ENCODE peak calls at places on chromosome X, in seven cellular contexts. One of them, this sample, is unnamed.

GRCh38 chrX:2829066-2829430 is 318 bp downstream of the GYG2 start:
- DNase-seq in psoas muscle: no peak
- DNase-seq in dorsolateral prefrontal cortex: no peak
- DNase-seq in kidney epithelial cell: no peak
- DNase-seq in fibroblast of mammary gland: no peak
- DNase-seq in AG04450: no peak
- DNase-seq in CD8-positive, alpha-beta T cell: no peak
- DNase-seq in this sample: no peak

GRCh38 chrX:50813843-50814661 is at the start of gene SHROOM4:
- DNase-seq in psoas muscle: peak
- DNase-seq in dorsolateral prefrontal cortex: peak
- DNase-seq in kidney epithelial cell: peak
- DNase-seq in fibroblast of mammary gland: peak
- DNase-seq in AG04450: no peak
- DNase-seq in CD8-positive, alpha-beta T cell: no peak
- DNase-seq in this sample: no peak

GRCh38 chrX:65999563-66000148 is 40.2 kb downstream of the VSIG4 start:
- DNase-seq in psoas muscle: no peak
- DNase-seq in dorsolateral prefrontal cortex: no peak
- DNase-seq in kidney epithelial cell: no peak
- DNase-seq in fibroblast of mammary gland: no peak
- DNase-seq in AG04450: no peak
- DNase-seq in CD8-positive, alpha-beta T cell: no peak
- DNase-seq in this sample: no peak

GRCh38 chrX:130909469-130910136 is 6.6 kb upstream of the ENOX2 start:
- DNase-seq in psoas muscle: no peak
- DNase-seq in dorsolateral prefrontal cortex: no peak
- DNase-seq in kidney epithelial cell: no peak
- DNase-seq in fibroblast of mammary gland: peak
- DNase-seq in AG04450: no peak
- DNase-seq in CD8-positive, alpha-beta T cell: no peak
- DNase-seq in this sample: no peak

GRCh38 chrX:26192204-26192603 is at the start of gene MAGEB6:
- DNase-seq in psoas muscle: no peak
- DNase-seq in dorsolateral prefrontal cortex: no peak
- DNase-seq in kidney epithelial cell: no peak
- DNase-seq in fibroblast of mammary gland: no peak
- DNase-seq in AG04450: no peak
- DNase-seq in CD8-positive, alpha-beta T cell: no peak
- DNase-seq in this sample: no peak

GRCh38 chrX:153764786-153765137 is 713 bp downstream of the PLXNB3 start:
- DNase-seq in psoas muscle: no peak
- DNase-seq in dorsolateral prefrontal cortex: no peak
- DNase-seq in kidney epithelial cell: no peak
- DNase-seq in fibroblast of mammary gland: no peak
- DNase-seq in AG04450: no peak
- DNase-seq in CD8-positive, alpha-beta T cell: no peak
- DNase-seq in this sample: no peak

GRCh38 chrX:153777261-153778090 is 3.4 kb upstream of the SRPK3 start:
- DNase-seq in psoas muscle: peak
- DNase-seq in dorsolateral prefrontal cortex: no peak
- DNase-seq in kidney epithelial cell: no peak
- DNase-seq in fibroblast of mammary gland: no peak
- DNase-seq in AG04450: no peak
- DNase-seq in CD8-positive, alpha-beta T cell: no peak
- DNase-seq in this sample: no peak

GRCh38 chrX:5526191-5526590 is 702.5 kb downstream of the NLGN4X start:
- DNase-seq in psoas muscle: no peak
- DNase-seq in dorsolateral prefrontal cortex: no peak
- DNase-seq in kidney epithelial cell: no peak
- DNase-seq in fibroblast of mammary gland: no peak
- DNase-seq in AG04450: no peak
- DNase-seq in CD8-positive, alpha-beta T cell: no peak
- DNase-seq in this sample: no peak

GRCh38 chrX:70043685-70044084 is 6.1 kb downstream of the AWAT2 start:
- DNase-seq in psoas muscle: no peak
- DNase-seq in dorsolateral prefrontal cortex: no peak
- DNase-seq in kidney epithelial cell: no peak
- DNase-seq in fibroblast of mammary gland: no peak
- DNase-seq in AG04450: no peak
- DNase-seq in CD8-positive, alpha-beta T cell: no peak
- DNase-seq in this sample: no peak

GRCh38 chrX:132171478-132171877 is 43.7 kb upstream of the FRMD7 start:
- DNase-seq in psoas muscle: no peak
- DNase-seq in dorsolateral prefrontal cortex: no peak
- DNase-seq in kidney epithelial cell: no peak
- DNase-seq in fibroblast of mammary gland: no peak
- DNase-seq in AG04450: no peak
- DNase-seq in CD8-positive, alpha-beta T cell: no peak
- DNase-seq in this sample: no peak

GRCh38 chrX:18640686-18641085 is 31.2 kb downstream of the RS1 start:
- DNase-seq in psoas muscle: no peak
- DNase-seq in dorsolateral prefrontal cortex: peak
- DNase-seq in kidney epithelial cell: no peak
- DNase-seq in fibroblast of mammary gland: no peak
- DNase-seq in AG04450: no peak
- DNase-seq in CD8-positive, alpha-beta T cell: no peak
- DNase-seq in this sample: no peak

GRCh38 chrX:115030635-115031034 is 13.2 kb upstream of the IL13RA2 start:
- DNase-seq in psoas muscle: no peak
- DNase-seq in dorsolateral prefrontal cortex: no peak
- DNase-seq in kidney epithelial cell: no peak
- DNase-seq in fibroblast of mammary gland: no peak
- DNase-seq in AG04450: no peak
- DNase-seq in CD8-positive, alpha-beta T cell: no peak
- DNase-seq in this sample: no peak

GRCh38 chrX:13430136-13430827 is 110.4 kb upstream of the ATXN3L start:
- DNase-seq in psoas muscle: no peak
- DNase-seq in dorsolateral prefrontal cortex: no peak
- DNase-seq in kidney epithelial cell: no peak
- DNase-seq in fibroblast of mammary gland: peak
- DNase-seq in AG04450: no peak
- DNase-seq in CD8-positive, alpha-beta T cell: no peak
- DNase-seq in this sample: no peak

DNA sequence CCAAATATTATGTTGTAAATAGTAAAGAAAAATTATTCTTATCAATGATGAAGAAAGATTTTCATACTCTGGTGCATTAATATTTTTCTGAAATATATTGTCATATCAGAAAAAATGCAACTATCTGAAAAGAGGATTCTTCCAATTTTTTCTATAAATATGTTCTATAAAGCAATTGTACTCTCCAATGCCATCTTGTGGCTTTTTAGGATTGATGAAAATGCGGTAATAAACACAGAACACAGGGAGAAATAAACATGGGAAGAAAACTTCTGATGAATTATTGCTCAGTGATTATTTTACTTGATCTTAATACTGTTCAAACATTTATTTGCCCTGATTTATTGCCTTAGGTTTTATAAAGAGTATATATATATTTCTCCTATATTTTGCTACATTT is 215.4 kb downstream of the IL1RAPL1 start:
- DNase-seq in psoas muscle: no peak
- DNase-seq in dorsolateral prefrontal cortex: no peak
- DNase-seq in kidney epithelial cell: no peak
- DNase-seq in fibroblast of mammary gland: no peak
- DNase-seq in AG04450: no peak
- DNase-seq in CD8-positive, alpha-beta T cell: no peak
- DNase-seq in this sample: no peak
- TF ChIP-seq CTCF in psoas muscle: no peak
- TF ChIP-seq CTCF in dorsolateral prefrontal cortex: peak
- TF ChIP-seq CTCF in kidney epithelial cell: peak
- TF ChIP-seq CTCF in fibroblast of mammary gland: no peak
- TF ChIP-seq CTCF in AG04450: peak
- TF ChIP-seq CTCF in CD8-positive, alpha-beta T cell: no peak
- TF ChIP-seq CTCF in this sample: no peak

GRCh38 chrX:119075271-119075670 is 2.5 kb downstream of the CT47C1 start:
- DNase-seq in psoas muscle: no peak
- DNase-seq in dorsolateral prefrontal cortex: no peak
- DNase-seq in kidney epithelial cell: no peak
- DNase-seq in fibroblast of mammary gland: no peak
- DNase-seq in AG04450: no peak
- DNase-seq in CD8-positive, alpha-beta T cell: no peak
- DNase-seq in this sample: no peak

GRCh38 chrX:119073200-119073905 is 560 bp downstream of the CT47C1 start:
- DNase-seq in psoas muscle: no peak
- DNase-seq in dorsolateral prefrontal cortex: no peak
- DNase-seq in kidney epithelial cell: no peak
- DNase-seq in fibroblast of mammary gland: no peak
- DNase-seq in AG04450: no peak
- DNase-seq in CD8-positive, alpha-beta T cell: no peak
- DNase-seq in this sample: no peak

GRCh38 chrX:119071381-119071780 is 1.4 kb upstream of the CT47C1 start:
- DNase-seq in psoas muscle: no peak
- DNase-seq in dorsolateral prefrontal cortex: no peak
- DNase-seq in kidney epithelial cell: no peak
- DNase-seq in fibroblast of mammary gland: no peak
- DNase-seq in AG04450: no peak
- DNase-seq in CD8-positive, alpha-beta T cell: no peak
- DNase-seq in this sample: no peak

GRCh38 chrX:119073911-119074310 is 1.1 kb downstream of the CT47C1 start:
- DNase-seq in psoas muscle: no peak
- DNase-seq in dorsolateral prefrontal cortex: no peak
- DNase-seq in kidney epithelial cell: no peak
- DNase-seq in fibroblast of mammary gland: no peak
- DNase-seq in AG04450: no peak
- DNase-seq in CD8-positive, alpha-beta T cell: no peak
- DNase-seq in this sample: no peak

GRCh38 chrX:119072771-119073170 is at the start of gene CT47C1:
- DNase-seq in psoas muscle: no peak
- DNase-seq in dorsolateral prefrontal cortex: no peak
- DNase-seq in kidney epithelial cell: no peak
- DNase-seq in fibroblast of mammary gland: peak
- DNase-seq in AG04450: no peak
- DNase-seq in CD8-positive, alpha-beta T cell: no peak
- DNase-seq in this sample: no peak
- H3K4me3 ChIP-seq in psoas muscle: no peak
- H3K4me3 ChIP-seq in dorsolateral prefrontal cortex: no peak
- H3K4me3 ChIP-seq in kidney epithelial cell: no peak
- H3K4me3 ChIP-seq in fibroblast of mammary gland: no peak
- H3K4me3 ChIP-seq in AG04450: no peak
- H3K4me3 ChIP-seq in CD8-positive, alpha-beta T cell: no peak
- H3K4me3 ChIP-seq in this sample: no peak

GRCh38 chrX:29941292-29941691 is 274.1 kb upstream of the MAGEB2 start:
- DNase-seq in psoas muscle: no peak
- DNase-seq in dorsolateral prefrontal cortex: no peak
- DNase-seq in kidney epithelial cell: no peak
- DNase-seq in fibroblast of mammary gland: no peak
- DNase-seq in AG04450: no peak
- DNase-seq in CD8-positive, alpha-beta T cell: no peak
- DNase-seq in this sample: no peak

GRCh38 chrX:29935455-29935854 is 279.9 kb upstream of the MAGEB2 start:
- DNase-seq in psoas muscle: no peak
- DNase-seq in dorsolateral prefrontal cortex: no peak
- DNase-seq in kidney epithelial cell: no peak
- DNase-seq in fibroblast of mammary gland: no peak
- DNase-seq in AG04450: no peak
- DNase-seq in CD8-positive, alpha-beta T cell: no peak
- DNase-seq in this sample: no peak

GRCh38 chrX:29940750-29941149 is 274.6 kb upstream of the MAGEB2 start:
- DNase-seq in psoas muscle: no peak
- DNase-seq in dorsolateral prefrontal cortex: no peak
- DNase-seq in kidney epithelial cell: no peak
- DNase-seq in fibroblast of mammary gland: no peak
- DNase-seq in AG04450: no peak
- DNase-seq in CD8-positive, alpha-beta T cell: no peak
- DNase-seq in this sample: no peak
- TF ChIP-seq CTCF in psoas muscle: no peak
- TF ChIP-seq CTCF in dorsolateral prefrontal cortex: no peak
- TF ChIP-seq CTCF in kidney epithelial cell: no peak
- TF ChIP-seq CTCF in fibroblast of mammary gland: no peak
- TF ChIP-seq CTCF in AG04450: no peak
- TF ChIP-seq CTCF in CD8-positive, alpha-beta T cell: no peak
- TF ChIP-seq CTCF in this sample: no peak

GRCh38 chrX:102651968-102652744 is 873 bp downstream of the GPRASP1 start:
- DNase-seq in psoas muscle: no peak
- DNase-seq in dorsolateral prefrontal cortex: peak
- DNase-seq in kidney epithelial cell: no peak
- DNase-seq in fibroblast of mammary gland: peak
- DNase-seq in AG04450: no peak
- DNase-seq in CD8-positive, alpha-beta T cell: peak
- DNase-seq in this sample: no peak
- H3K4me3 ChIP-seq in psoas muscle: peak
- H3K4me3 ChIP-seq in dorsolateral prefrontal cortex: peak
- H3K4me3 ChIP-seq in kidney epithelial cell: peak
- H3K4me3 ChIP-seq in fibroblast of mammary gland: peak
- H3K4me3 ChIP-seq in AG04450: peak
- H3K4me3 ChIP-seq in CD8-positive, alpha-beta T cell: peak
- H3K4me3 ChIP-seq in this sample: peak

DNA sequence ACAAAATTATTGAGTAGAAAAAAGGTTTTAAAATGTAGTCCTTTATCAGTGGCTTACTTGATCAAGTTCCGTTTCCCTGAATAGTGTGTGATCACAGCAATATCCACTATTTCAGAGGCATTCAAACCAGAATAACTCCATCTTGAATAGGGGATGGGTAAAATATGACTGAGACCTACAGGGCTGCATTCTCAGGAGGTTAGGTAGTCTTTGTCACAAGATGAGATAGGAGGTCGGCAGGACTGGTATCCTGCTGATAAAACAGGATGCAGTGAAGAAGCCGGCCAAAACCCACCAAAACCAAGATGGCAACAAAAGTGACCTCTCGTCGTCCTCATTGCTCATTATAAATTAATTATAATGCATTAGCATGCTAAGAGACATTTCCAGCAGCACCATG is 24.7 kb downstream of the TSPAN6 start:
- DNase-seq in psoas muscle: no peak
- DNase-seq in dorsolateral prefrontal cortex: no peak
- DNase-seq in kidney epithelial cell: no peak
- DNase-seq in fibroblast of mammary gland: no peak
- DNase-seq in AG04450: no peak
- DNase-seq in CD8-positive, alpha-beta T cell: no peak
- DNase-seq in this sample: no peak
- TF ChIP-seq CTCF in psoas muscle: no peak
- TF ChIP-seq CTCF in dorsolateral prefrontal cortex: no peak
- TF ChIP-seq CTCF in kidney epithelial cell: no peak
- TF ChIP-seq CTCF in fibroblast of mammary gland: no peak
- TF ChIP-seq CTCF in AG04450: no peak
- TF ChIP-seq CTCF in CD8-positive, alpha-beta T cell: no peak
- TF ChIP-seq CTCF in this sample: no peak

GRCh38 chrX:374566-374965 is 12.1 kb downstream of the PPP2R3B start:
- DNase-seq in psoas muscle: no peak
- DNase-seq in dorsolateral prefrontal cortex: no peak
- DNase-seq in kidney epithelial cell: no peak
- DNase-seq in fibroblast of mammary gland: no peak
- DNase-seq in AG04450: no peak
- DNase-seq in CD8-positive, alpha-beta T cell: no peak
- DNase-seq in this sample: no peak
- H3K4me3 ChIP-seq in psoas muscle: peak
- H3K4me3 ChIP-seq in dorsolateral prefrontal cortex: peak
- H3K4me3 ChIP-seq in kidney epithelial cell: no peak
- H3K4me3 ChIP-seq in fibroblast of mammary gland: no peak
- H3K4me3 ChIP-seq in AG04450: peak
- H3K4me3 ChIP-seq in CD8-positive, alpha-beta T cell: peak
- H3K4me3 ChIP-seq in this sample: peak

DNA sequence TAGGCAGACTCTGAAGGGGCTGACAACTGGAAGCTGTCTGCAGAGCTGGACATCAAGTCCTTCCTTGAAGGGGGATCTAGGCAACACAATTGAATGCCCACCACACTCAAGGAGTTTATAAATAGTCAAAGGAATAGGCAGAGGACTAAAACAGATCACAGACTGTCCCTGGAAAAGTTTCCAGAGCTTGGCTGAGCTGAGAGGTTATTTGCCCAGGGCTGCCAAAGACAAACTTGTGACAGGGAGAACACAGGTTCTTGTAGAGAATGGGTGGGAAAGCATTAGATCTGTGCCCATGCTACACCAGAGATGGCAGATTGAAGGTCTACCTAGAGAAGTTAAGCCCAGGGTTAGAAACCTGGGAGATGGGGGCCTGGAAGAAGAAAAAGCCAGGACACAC is 344.6 kb downstream of the MID1IP1 start:
- DNase-seq in psoas muscle: no peak
- DNase-seq in dorsolateral prefrontal cortex: no peak
- DNase-seq in kidney epithelial cell: no peak
- DNase-seq in fibroblast of mammary gland: no peak
- DNase-seq in AG04450: no peak
- DNase-seq in CD8-positive, alpha-beta T cell: no peak
- DNase-seq in this sample: no peak
- TF ChIP-seq CTCF in psoas muscle: no peak
- TF ChIP-seq CTCF in dorsolateral prefrontal cortex: no peak
- TF ChIP-seq CTCF in kidney epithelial cell: no peak
- TF ChIP-seq CTCF in fibroblast of mammary gland: no peak
- TF ChIP-seq CTCF in AG04450: no peak
- TF ChIP-seq CTCF in CD8-positive, alpha-beta T cell: no peak
- TF ChIP-seq CTCF in this sample: no peak

This sample was measured in HFF-Myc.